ENCODE peak calls at places on chromosomes 13 and 19, in eight cellular contexts. One of them, this sample, is unnamed.

GRCh38 chr13:27182844-27183497 is 11.4 kb upstream of the USP12 start:
- DNase-seq in HuH-7.5: no peak
- DNase-seq in fibroblast of gingiva: peak
- DNase-seq in lower lobe of right lung: no peak
- DNase-seq in ovary: no peak
- DNase-seq in stimulated activated CD8-positive, alpha-beta memory T cell treated with anti-CD3 and anti-CD28 coated beads, Interleukin-12 subunit alpha, Interleukin-12 subunit beta, amount 100 ng/mL, for 4 hours: no peak
- DNase-seq in stimulated activated CD4-positive, alpha-beta T cell treated with anti-CD3 and anti-CD28 coated beads, TNF-alpha, amount 100 ng/mL, for 24 hours: no peak
- DNase-seq in amygdala: no peak
- DNase-seq in this sample: no peak

GRCh38 chr13:68145852-68146251 is 915.7 kb upstream of the PCDH9 start:
- DNase-seq in HuH-7.5: no peak
- DNase-seq in fibroblast of gingiva: no peak
- DNase-seq in lower lobe of right lung: no peak
- DNase-seq in ovary: no peak
- DNase-seq in stimulated activated CD8-positive, alpha-beta memory T cell treated with anti-CD3 and anti-CD28 coated beads, Interleukin-12 subunit alpha, Interleukin-12 subunit beta, amount 100 ng/mL, for 4 hours: no peak
- DNase-seq in stimulated activated CD4-positive, alpha-beta T cell treated with anti-CD3 and anti-CD28 coated beads, TNF-alpha, amount 100 ng/mL, for 24 hours: no peak
- DNase-seq in amygdala: no peak
- DNase-seq in this sample: no peak

GRCh38 chr19:5143471-5144411 is 174.8 kb downstream of the KDM4B start:
- DNase-seq in HuH-7.5: no peak
- DNase-seq in fibroblast of gingiva: no peak
- DNase-seq in lower lobe of right lung: peak
- DNase-seq in ovary: peak
- DNase-seq in stimulated activated CD8-positive, alpha-beta memory T cell treated with anti-CD3 and anti-CD28 coated beads, Interleukin-12 subunit alpha, Interleukin-12 subunit beta, amount 100 ng/mL, for 4 hours: no peak
- DNase-seq in stimulated activated CD4-positive, alpha-beta T cell treated with anti-CD3 and anti-CD28 coated beads, TNF-alpha, amount 100 ng/mL, for 24 hours: no peak
- DNase-seq in amygdala: no peak
- DNase-seq in this sample: peak

GRCh38 chr13:107450931-107451330 is 764.4 kb downstream of the LIG4 start:
- DNase-seq in HuH-7.5: no peak
- DNase-seq in fibroblast of gingiva: peak
- DNase-seq in lower lobe of right lung: no peak
- DNase-seq in ovary: no peak
- DNase-seq in stimulated activated CD8-positive, alpha-beta memory T cell treated with anti-CD3 and anti-CD28 coated beads, Interleukin-12 subunit alpha, Interleukin-12 subunit beta, amount 100 ng/mL, for 4 hours: no peak
- DNase-seq in stimulated activated CD4-positive, alpha-beta T cell treated with anti-CD3 and anti-CD28 coated beads, TNF-alpha, amount 100 ng/mL, for 24 hours: no peak
- DNase-seq in amygdala: no peak
- DNase-seq in this sample: no peak

GRCh38 chr13:48730971-48731658 is 77.4 kb downstream of the CYSLTR2 start:
- DNase-seq in HuH-7.5: no peak
- DNase-seq in fibroblast of gingiva: peak
- DNase-seq in lower lobe of right lung: no peak
- DNase-seq in ovary: no peak
- DNase-seq in stimulated activated CD8-positive, alpha-beta memory T cell treated with anti-CD3 and anti-CD28 coated beads, Interleukin-12 subunit alpha, Interleukin-12 subunit beta, amount 100 ng/mL, for 4 hours: no peak
- DNase-seq in stimulated activated CD4-positive, alpha-beta T cell treated with anti-CD3 and anti-CD28 coated beads, TNF-alpha, amount 100 ng/mL, for 24 hours: no peak
- DNase-seq in amygdala: no peak
- DNase-seq in this sample: no peak

GRCh38 chr19:35551091-35551810 is 5.8 kb downstream of the TMEM147 start:
- DNase-seq in HuH-7.5: no peak
- DNase-seq in fibroblast of gingiva: no peak
- DNase-seq in lower lobe of right lung: no peak
- DNase-seq in ovary: no peak
- DNase-seq in stimulated activated CD8-positive, alpha-beta memory T cell treated with anti-CD3 and anti-CD28 coated beads, Interleukin-12 subunit alpha, Interleukin-12 subunit beta, amount 100 ng/mL, for 4 hours: no peak
- DNase-seq in stimulated activated CD4-positive, alpha-beta T cell treated with anti-CD3 and anti-CD28 coated beads, TNF-alpha, amount 100 ng/mL, for 24 hours: no peak
- DNase-seq in amygdala: no peak
- DNase-seq in this sample: no peak

GRCh38 chr19:12952488-12953455 is 4.3 kb downstream of the GADD45GIP1 start:
- DNase-seq in HuH-7.5: no peak
- DNase-seq in fibroblast of gingiva: peak
- DNase-seq in lower lobe of right lung: no peak
- DNase-seq in ovary: no peak
- DNase-seq in stimulated activated CD8-positive, alpha-beta memory T cell treated with anti-CD3 and anti-CD28 coated beads, Interleukin-12 subunit alpha, Interleukin-12 subunit beta, amount 100 ng/mL, for 4 hours: no peak
- DNase-seq in stimulated activated CD4-positive, alpha-beta T cell treated with anti-CD3 and anti-CD28 coated beads, TNF-alpha, amount 100 ng/mL, for 24 hours: no peak
- DNase-seq in amygdala: peak
- DNase-seq in this sample: no peak

GRCh38 chr13:106373304-106373988 is 162.0 kb downstream of the EFNB2 start:
- DNase-seq in HuH-7.5: no peak
- DNase-seq in fibroblast of gingiva: no peak
- DNase-seq in lower lobe of right lung: no peak
- DNase-seq in ovary: no peak
- DNase-seq in stimulated activated CD8-positive, alpha-beta memory T cell treated with anti-CD3 and anti-CD28 coated beads, Interleukin-12 subunit alpha, Interleukin-12 subunit beta, amount 100 ng/mL, for 4 hours: no peak
- DNase-seq in stimulated activated CD4-positive, alpha-beta T cell treated with anti-CD3 and anti-CD28 coated beads, TNF-alpha, amount 100 ng/mL, for 24 hours: no peak
- DNase-seq in amygdala: no peak
- DNase-seq in this sample: peak

GRCh38 chr19:53424968-53425597 is 6.7 kb upstream of the ZNF761 start:
- DNase-seq in HuH-7.5: peak
- DNase-seq in fibroblast of gingiva: peak
- DNase-seq in lower lobe of right lung: peak
- DNase-seq in ovary: peak
- DNase-seq in stimulated activated CD8-positive, alpha-beta memory T cell treated with anti-CD3 and anti-CD28 coated beads, Interleukin-12 subunit alpha, Interleukin-12 subunit beta, amount 100 ng/mL, for 4 hours: peak
- DNase-seq in stimulated activated CD4-positive, alpha-beta T cell treated with anti-CD3 and anti-CD28 coated beads, TNF-alpha, amount 100 ng/mL, for 24 hours: peak
- DNase-seq in amygdala: peak
- DNase-seq in this sample: peak

GRCh38 chr19:2289714-2290435 is 7.9 kb upstream of the PEAK3 start:
- DNase-seq in HuH-7.5: no peak
- DNase-seq in fibroblast of gingiva: no peak
- DNase-seq in lower lobe of right lung: peak
- DNase-seq in ovary: no peak
- DNase-seq in stimulated activated CD8-positive, alpha-beta memory T cell treated with anti-CD3 and anti-CD28 coated beads, Interleukin-12 subunit alpha, Interleukin-12 subunit beta, amount 100 ng/mL, for 4 hours: no peak
- DNase-seq in stimulated activated CD4-positive, alpha-beta T cell treated with anti-CD3 and anti-CD28 coated beads, TNF-alpha, amount 100 ng/mL, for 24 hours: no peak
- DNase-seq in amygdala: no peak
- DNase-seq in this sample: peak

GRCh38 chr13:110445722-110446569 is 115.6 kb downstream of the RAB20 start:
- DNase-seq in HuH-7.5: no peak
- DNase-seq in fibroblast of gingiva: no peak
- DNase-seq in lower lobe of right lung: no peak
- DNase-seq in ovary: peak
- DNase-seq in stimulated activated CD8-positive, alpha-beta memory T cell treated with anti-CD3 and anti-CD28 coated beads, Interleukin-12 subunit alpha, Interleukin-12 subunit beta, amount 100 ng/mL, for 4 hours: no peak
- DNase-seq in stimulated activated CD4-positive, alpha-beta T cell treated with anti-CD3 and anti-CD28 coated beads, TNF-alpha, amount 100 ng/mL, for 24 hours: no peak
- DNase-seq in amygdala: no peak
- DNase-seq in this sample: no peak

GRCh38 chr13:40275636-40276035 is 390.8 kb downstream of the FOXO1 start:
- DNase-seq in HuH-7.5: no peak
- DNase-seq in fibroblast of gingiva: no peak
- DNase-seq in lower lobe of right lung: no peak
- DNase-seq in ovary: no peak
- DNase-seq in stimulated activated CD8-positive, alpha-beta memory T cell treated with anti-CD3 and anti-CD28 coated beads, Interleukin-12 subunit alpha, Interleukin-12 subunit beta, amount 100 ng/mL, for 4 hours: no peak
- DNase-seq in stimulated activated CD4-positive, alpha-beta T cell treated with anti-CD3 and anti-CD28 coated beads, TNF-alpha, amount 100 ng/mL, for 24 hours: no peak
- DNase-seq in amygdala: no peak
- DNase-seq in this sample: no peak

GRCh38 chr13:76620036-76620435 is 266.2 kb downstream of the KCTD12 start:
- DNase-seq in HuH-7.5: no peak
- DNase-seq in fibroblast of gingiva: no peak
- DNase-seq in lower lobe of right lung: no peak
- DNase-seq in ovary: no peak
- DNase-seq in stimulated activated CD8-positive, alpha-beta memory T cell treated with anti-CD3 and anti-CD28 coated beads, Interleukin-12 subunit alpha, Interleukin-12 subunit beta, amount 100 ng/mL, for 4 hours: no peak
- DNase-seq in stimulated activated CD4-positive, alpha-beta T cell treated with anti-CD3 and anti-CD28 coated beads, TNF-alpha, amount 100 ng/mL, for 24 hours: no peak
- DNase-seq in amygdala: no peak
- DNase-seq in this sample: no peak

GRCh38 chr13:46759861-46760260 is 37.1 kb downstream of the ESD start:
- DNase-seq in HuH-7.5: no peak
- DNase-seq in fibroblast of gingiva: peak
- DNase-seq in lower lobe of right lung: no peak
- DNase-seq in ovary: no peak
- DNase-seq in stimulated activated CD8-positive, alpha-beta memory T cell treated with anti-CD3 and anti-CD28 coated beads, Interleukin-12 subunit alpha, Interleukin-12 subunit beta, amount 100 ng/mL, for 4 hours: no peak
- DNase-seq in stimulated activated CD4-positive, alpha-beta T cell treated with anti-CD3 and anti-CD28 coated beads, TNF-alpha, amount 100 ng/mL, for 24 hours: no peak
- DNase-seq in amygdala: no peak
- DNase-seq in this sample: no peak

GRCh38 chr13:98187862-98188261 is 10.8 kb upstream of the RNF113B start:
- DNase-seq in HuH-7.5: no peak
- DNase-seq in fibroblast of gingiva: no peak
- DNase-seq in lower lobe of right lung: no peak
- DNase-seq in ovary: no peak
- DNase-seq in stimulated activated CD8-positive, alpha-beta memory T cell treated with anti-CD3 and anti-CD28 coated beads, Interleukin-12 subunit alpha, Interleukin-12 subunit beta, amount 100 ng/mL, for 4 hours: no peak
- DNase-seq in stimulated activated CD4-positive, alpha-beta T cell treated with anti-CD3 and anti-CD28 coated beads, TNF-alpha, amount 100 ng/mL, for 24 hours: no peak
- DNase-seq in amygdala: no peak
- DNase-seq in this sample: no peak